ENCODE peak calls at places on chromosomes 4 and X, in seven cellular contexts. S is BJ, M is hepatocyte, Q is mammary epithelial cell, G is fibroblast of lung, W is fibroblast of the aortic adventitia, J is OCI-LY7. N is an unnamed sample.

GRCh38 chrX:8971116-8971515 is 62.8 kb downstream of the FAM9B start:
- DNase-seq in S (no peak), M (peak), Q (peak), G (peak), W (peak), J (peak), N (peak)

GRCh38 chrX:14712096-14712495 is 160.8 kb downstream of the FANCB start:
- DNase-seq in S (no peak), M (no peak), Q (no peak), G (no peak), W (no peak), J (no peak), N (no peak)

GRCh38 chr4:88971536-88971935 is 85.4 kb downstream of the FAM13A start:
- DNase-seq in S (no peak), M (no peak), Q (no peak), G (no peak), W (no peak), J (no peak), N (no peak)

GRCh38 chr4:42845586-42845985 is 46.9 kb upstream of the GRXCR1 start:
- DNase-seq in S (no peak), M (peak), Q (no peak), G (no peak), W (no peak), J (no peak), N (no peak)

GRCh38 chr4:166077782-166078181 is 204.7 kb downstream of the TLL1 start:
- DNase-seq in S (no peak), M (no peak), Q (no peak), G (no peak), W (no peak), J (no peak), N (no peak)

GRCh38 chr4:24547979-24548378 is 36.4 kb downstream of the DHX15 start:
- DNase-seq in S (no peak), M (no peak), Q (no peak), G (no peak), W (no peak), J (no peak), N (no peak)

GRCh38 chrX:77795124-77795523 is 9.1 kb upstream of the ATRX start:
- DNase-seq in S (no peak), M (no peak), Q (no peak), G (no peak), W (no peak), J (no peak), N (no peak)

GRCh38 chr4:26476545-26476944 is 13.7 kb downstream of the CCKAR start:
- DNase-seq in S (no peak), M (no peak), Q (no peak), G (no peak), W (no peak), J (no peak), N (no peak)

GRCh38 chr4:151169223-151169622 is 69.8 kb downstream of the RPS3A start:
- DNase-seq in S (peak), M (peak), Q (no peak), G (peak), W (peak), J (no peak), N (no peak)

GRCh38 chr4:144295286-144295995 is 154.9 kb upstream of the GYPA start:
- DNase-seq in S (no peak), M (no peak), Q (peak), G (no peak), W (no peak), J (no peak), N (no peak)

GRCh38 chr4:84887824-84888223 is 78.7 kb downstream of the WDFY3 start:
- DNase-seq in S (no peak), M (no peak), Q (peak), G (peak), W (peak), J (no peak), N (no peak)

GRCh38 chr4:125520258-125520990 is 205.7 kb downstream of the FAT4 start:
- DNase-seq in S (no peak), M (no peak), Q (no peak), G (peak), W (peak), J (no peak), N (no peak)

GRCh38 chr4:8292388-8293107 is 23.0 kb downstream of the HTRA3 start:
- DNase-seq in S (no peak), M (no peak), Q (no peak), G (no peak), W (no peak), J (no peak), N (no peak)

GRCh38 chr4:142817442-142817841 is 28.7 kb downstream of the INPP4B start:
- DNase-seq in S (peak), M (no peak), Q (peak), G (peak), W (peak), J (no peak), N (no peak)

GRCh38 chrX:31227250-31227649 is 155.4 kb upstream of the FTHL17 start:
- DNase-seq in S (peak), M (peak), Q (no peak), G (no peak), W (peak), J (no peak), N (no peak)

GRCh38 chr4:159171287-159171686 is 68.4 kb downstream of the RAPGEF2 start:
- DNase-seq in S (no peak), M (no peak), Q (peak), G (no peak), W (no peak), J (no peak), N (no peak)

GRCh38 chr4:159017323-159018036 is 85.4 kb upstream of the RAPGEF2 start:
- DNase-seq in S (no peak), M (no peak), Q (no peak), G (no peak), W (no peak), J (peak), N (peak)

GRCh38 chr4:8652181-8653078 is 59.9 kb downstream of the CPZ start:
- DNase-seq in S (no peak), M (no peak), Q (no peak), G (no peak), W (no peak), J (no peak), N (no peak)

GRCh38 chrX:140710710-140711109 is 1.2 kb downstream of the LINC00632 start:
- DNase-seq in S (no peak), M (peak), Q (no peak), G (peak), W (no peak), J (no peak), N (no peak)

GRCh38 chrX:153744210-153745066 is 19.6 kb upstream of the PLXNB3 start:
- DNase-seq in S (no peak), M (no peak), Q (no peak), G (no peak), W (no peak), J (no peak), N (no peak)

GRCh38 chr4:52076731-52077130 is 25.6 kb downstream of the SPATA18 start:
- DNase-seq in S (no peak), M (peak), Q (no peak), G (no peak), W (no peak), J (no peak), N (no peak)

DNA sequence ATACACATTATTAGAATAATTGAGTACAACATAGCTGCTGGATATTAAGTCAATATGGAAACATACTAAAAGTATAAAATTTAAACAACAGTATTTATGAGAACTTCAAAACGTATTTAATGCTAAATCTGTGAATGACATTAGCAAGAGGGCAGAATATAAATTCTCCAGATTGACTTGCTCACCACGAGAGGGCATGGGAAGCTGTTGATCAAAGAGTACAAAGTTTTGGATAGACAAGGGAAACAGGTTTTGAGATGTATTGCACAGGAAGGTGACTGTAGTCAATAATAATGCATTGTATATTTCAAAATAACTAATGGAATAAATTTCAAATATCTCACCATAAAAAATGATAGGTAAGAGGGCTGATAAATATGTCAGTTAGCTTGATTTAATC is 768.2 kb downstream of the CENPC start:
- DNase-seq in S (no peak), M (no peak), Q (no peak), G (no peak), W (no peak), J (no peak), N (no peak)
- TF ChIP-seq CTCF in S (no peak), M (no peak), Q (no peak), G (no peak), W (no peak), J (no peak), N (no peak)

DNA sequence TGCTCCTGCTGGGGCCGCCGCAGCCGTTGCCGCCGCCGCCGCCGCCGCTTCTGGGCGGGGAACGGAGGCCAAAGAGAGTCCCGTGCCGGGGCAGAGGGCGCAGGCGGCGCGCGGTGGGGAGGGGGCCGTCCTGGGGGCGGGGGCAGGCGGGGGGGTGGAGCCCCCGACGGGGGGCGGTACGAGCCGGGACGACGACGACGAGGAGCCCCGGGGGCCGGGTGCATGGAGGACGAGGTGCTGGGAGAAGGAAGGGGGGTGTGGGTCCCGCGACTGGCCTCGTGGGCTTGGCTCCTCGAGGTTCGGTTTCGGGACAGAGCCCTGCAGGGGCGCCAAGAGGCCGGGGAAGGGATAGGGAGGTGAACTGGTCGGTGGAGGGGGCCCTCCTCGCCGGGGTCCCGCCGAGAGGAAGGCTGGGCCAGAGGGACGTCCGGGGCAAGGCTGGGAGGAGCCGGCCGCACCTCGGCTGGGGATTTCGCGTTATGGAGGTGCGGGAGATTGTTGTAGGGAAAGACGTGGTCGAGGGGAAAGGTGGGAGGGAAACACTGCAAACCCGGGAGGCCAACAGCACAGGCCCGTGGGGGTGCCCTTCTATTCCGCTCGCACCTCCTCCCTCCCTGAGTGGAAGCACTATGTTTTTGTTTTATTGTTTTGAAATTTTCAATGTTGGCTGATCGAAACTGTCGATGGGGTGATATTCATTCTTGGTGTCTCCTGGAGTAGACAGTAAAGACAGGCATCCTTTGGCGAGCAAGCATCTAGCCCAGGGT is 1.9 kb downstream of the BCORL1 start:
- DNase-seq in S (no peak), M (peak), Q (no peak), G (no peak), W (no peak), J (peak), N (peak)
- H3K4me3 ChIP-seq in S (no peak), M (peak), Q (peak), G (peak), W (peak), J (peak), N (peak)

DNA sequence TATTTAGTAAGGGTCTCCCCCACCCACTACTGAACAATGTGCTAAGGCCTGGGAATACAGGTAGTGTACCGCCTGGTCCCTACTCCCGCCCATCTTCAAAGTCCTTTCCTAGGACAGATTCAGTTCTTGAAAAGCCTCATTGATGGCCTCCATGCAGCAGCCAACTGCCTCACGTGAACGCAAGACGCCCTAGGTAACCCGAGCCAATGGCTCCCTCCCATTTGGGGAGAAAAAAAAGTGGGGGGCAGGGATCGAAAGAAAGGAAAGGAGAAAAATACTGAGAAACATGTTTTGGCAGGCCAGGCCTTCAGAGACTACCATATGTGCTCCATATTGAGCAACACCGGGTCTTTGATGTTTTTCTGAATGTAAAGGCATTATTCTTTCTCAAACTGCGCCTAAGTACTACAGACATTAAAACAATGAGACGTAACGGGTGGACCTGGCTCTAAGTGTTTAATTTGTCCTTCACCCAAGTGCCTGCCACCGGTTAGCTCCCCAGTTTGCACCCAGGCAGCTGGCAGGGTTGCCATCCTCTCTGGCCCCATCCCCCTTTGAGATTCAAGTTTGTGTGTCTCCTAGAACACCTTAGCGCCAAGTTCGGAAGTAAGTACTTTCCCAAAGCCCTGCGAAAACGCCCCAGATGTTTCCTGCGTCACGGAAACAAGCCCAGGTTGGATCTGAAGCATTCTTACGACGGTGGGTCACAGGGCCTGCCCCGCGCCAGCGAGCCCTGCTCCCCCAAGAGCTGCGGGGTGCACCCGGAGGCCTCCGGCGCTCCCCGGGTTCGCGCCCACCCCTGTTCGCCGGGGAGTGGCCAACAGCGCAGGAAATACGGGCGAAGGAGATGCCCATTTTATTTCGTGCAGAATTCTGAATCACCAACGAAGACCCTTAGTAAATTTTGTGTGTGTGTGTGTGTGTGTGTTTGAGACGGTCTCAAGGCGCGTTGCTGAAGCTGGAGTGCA is 30.2 kb downstream of the HAND2 start:
- DNase-seq in S (no peak), M (no peak), Q (no peak), G (no peak), W (no peak), J (no peak), N (no peak)
- TF ChIP-seq CTCF in S (no peak), M (no peak), Q (no peak), G (no peak), W (no peak), J (no peak), N (no peak)

GRCh38 chrX:19121466-19121865 is 802 bp downstream of the ADGRG2 start:
- DNase-seq in S (no peak), M (no peak), Q (no peak), G (no peak), W (no peak), J (no peak), N (no peak)
- H3K4me3 ChIP-seq in S (no peak), M (peak), Q (no peak), G (no peak), W (no peak), J (no peak), N (no peak)

GRCh38 chrX:16479206-16479869 is 170.6 kb upstream of the S100G start:
- DNase-seq in S (no peak), M (peak), Q (peak), G (peak), W (peak), J (no peak), N (no peak)
- TF ChIP-seq CTCF in S (no peak), M (no peak), Q (no peak), G (no peak), W (no peak), J (no peak), N (no peak)

DNA sequence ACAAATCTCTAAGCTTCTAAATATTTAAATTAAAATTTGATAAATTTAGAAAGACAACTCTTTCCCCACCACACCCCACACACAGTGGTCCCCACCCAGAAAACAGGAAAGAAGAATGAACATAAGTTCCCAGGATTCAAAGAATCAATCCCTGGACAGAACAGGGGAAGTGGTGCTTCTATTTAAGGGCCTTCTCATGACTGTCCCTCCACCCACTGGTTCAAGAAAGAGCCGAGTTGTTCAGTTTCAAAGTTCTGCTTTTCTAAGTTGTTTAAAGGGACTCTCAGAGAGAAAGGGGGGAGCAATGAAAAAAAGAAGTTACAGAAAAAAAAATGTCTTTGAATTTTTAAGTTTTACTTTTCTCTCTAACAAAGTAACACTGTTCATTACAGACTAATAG is 195.8 kb downstream of the PDGFC start:
- DNase-seq in S (no peak), M (no peak), Q (no peak), G (no peak), W (no peak), J (no peak), N (no peak)
- H3K4me3 ChIP-seq in S (no peak), M (no peak), Q (peak), G (no peak), W (no peak), J (no peak), N (no peak)

GRCh38 chrX:2984342-2984741 is 22.0 kb upstream of the ARSH start:
- DNase-seq in S (no peak), M (no peak), Q (no peak), G (no peak), W (no peak), J (no peak), N (no peak)
- TF ChIP-seq CTCF in S (no peak), M (no peak), Q (no peak), G (no peak), W (no peak), J (no peak), N (no peak)

GRCh38 chrX:70172226-70172625 is 5.1 kb upstream of the DGAT2L6 start:
- DNase-seq in S (no peak), M (no peak), Q (no peak), G (peak), W (peak), J (no peak), N (no peak)
- H3K4me3 ChIP-seq in S (no peak), M (no peak), Q (no peak), G (no peak), W (no peak), J (no peak), N (no peak)

GRCh38 chr4:104491396-104491821 is 3.3 kb downstream of the CXXC4 start:
- DNase-seq in S (no peak), M (peak), Q (no peak), G (peak), W (no peak), J (no peak), N (peak)
- TF ChIP-seq CTCF in S (no peak), M (no peak), Q (no peak), G (no peak), W (no peak), J (no peak), N (peak)

N was measured in GM12865.